ENCODE peak calls at places on chromosomes 4 and X, in ten cellular contexts. S is C1 segment of cervical spinal cord, Q is foreskin fibroblast, P is NCI-H1930, K is iPS DF 19.7, L is body of pancreas, A is KBM-7, Z is A549, R is Daoy, M is Right ventricle myocardium inferior. C is an unnamed sample.
A peak's percentile ranks its signal among the peaks of the same experiment; 100 is the strongest.

GRCh38 chr4:184282251-184282713 is 64.6 kb upstream of the ENPP6 start:
- DNase-seq in S (peak; percentile 26), Q (no peak), P (no peak), K (no peak), L (peak; percentile 28), A (no peak), Z (no peak), R (no peak), M (peak; percentile 55), C (no peak)

GRCh38 chr4:10809905-10810304 is 125.3 kb upstream of the CLNK start:
- DNase-seq in S (no peak), Q (no peak), P (no peak), K (no peak), L (no peak), A (no peak), Z (no peak), R (no peak), M (no peak), C (no peak)

GRCh38 chrX:114841051-114841450 is 176.4 kb downstream of the IL13RA2 start:
- DNase-seq in S (no peak), Q (peak; percentile 3), P (no peak), K (no peak), L (no peak), A (no peak), Z (no peak), R (no peak), M (no peak), C (no peak)

GRCh38 chr4:109998867-109999303 is 86.2 kb downstream of the EGF start:
- DNase-seq in S (no peak), Q (peak; percentile 74), P (peak; percentile 24), K (no peak), L (no peak), A (peak; percentile 71), Z (peak; percentile 62), R (peak; percentile 20), M (no peak), C (no peak)

GRCh38 chr4:30837131-30837539 is 117.0 kb downstream of the PCDH7 start:
- DNase-seq in S (no peak), Q (no peak), P (no peak), K (no peak), L (no peak), A (no peak), Z (no peak), R (no peak), M (no peak), C (no peak)

GRCh38 chr4:188117631-188118030 is 8.2 kb upstream of the TRIML2 start:
- DNase-seq in S (no peak), Q (no peak), P (no peak), K (no peak), L (no peak), A (no peak), Z (no peak), R (no peak), M (no peak), C (no peak)

GRCh38 chr4:67700119-67700873 is 659 bp downstream of the UBA6 start:
- DNase-seq in S (no peak), Q (no peak), P (no peak), K (no peak), L (no peak), A (no peak), Z (no peak), R (no peak), M (no peak), C (no peak)

GRCh38 chrX:55056820-55057690 is 17.8 kb upstream of the PAGE2B start:
- DNase-seq in S (no peak), Q (peak; percentile 8), P (no peak), K (no peak), L (no peak), A (peak; percentile 22), Z (no peak), R (peak; percentile 18), M (no peak), C (no peak)

GRCh38 chrX:15815779-15816452 is 25.6 kb downstream of the ZRSR2 start:
- DNase-seq in S (no peak), Q (peak; percentile 20), P (no peak), K (peak; percentile 23), L (peak; percentile 10), A (peak; percentile 80), Z (peak; percentile 44), R (no peak), M (no peak), C (no peak)

GRCh38 chr4:137125011-137125410 is 407.3 kb downstream of the PCDH18 start:
- DNase-seq in S (no peak), Q (peak; percentile 83), P (no peak), K (no peak), L (peak; percentile 10), A (no peak), Z (peak; percentile 39), R (peak; percentile 18), M (no peak), C (peak; percentile 13)

GRCh38 chrX:134813697-134814096 is 155.4 kb upstream of the PLAC1 start:
- DNase-seq in S (no peak), Q (peak; percentile 21), P (no peak), K (no peak), L (no peak), A (no peak), Z (no peak), R (no peak), M (no peak), C (no peak)

GRCh38 chr4:111849726-111850284 is 295.4 kb upstream of the FAM241A start:
- DNase-seq in S (no peak), Q (no peak), P (no peak), K (no peak), L (no peak), A (no peak), Z (no peak), R (no peak), M (no peak), C (no peak)

GRCh38 chrX:124862304-124862703 is 457.4 kb upstream of the TEX13C start:
- DNase-seq in S (no peak), Q (no peak), P (no peak), K (no peak), L (no peak), A (no peak), Z (no peak), R (no peak), M (no peak), C (no peak)

GRCh38 chr4:153002110-153002509 is 66.0 kb downstream of the FHDC1 start:
- DNase-seq in S (no peak), Q (no peak), P (no peak), K (no peak), L (no peak), A (no peak), Z (no peak), R (no peak), M (no peak), C (no peak)

GRCh38 chr4:180757927-180758326 is 1485.3 kb upstream of the TENM3 start:
- DNase-seq in S (no peak), Q (no peak), P (no peak), K (no peak), L (no peak), A (no peak), Z (no peak), R (no peak), M (no peak), C (no peak)

GRCh38 chr4:92172203-92172602 is 131.6 kb upstream of the GRID2 start:
- DNase-seq in S (no peak), Q (peak; percentile 1), P (no peak), K (no peak), L (no peak), A (no peak), Z (no peak), R (no peak), M (no peak), C (no peak)

GRCh38 chrX:109862386-109862910 is 129.4 kb upstream of the ACSL4 start:
- DNase-seq in S (no peak), Q (no peak), P (no peak), K (no peak), L (no peak), A (no peak), Z (no peak), R (no peak), M (no peak), C (peak; percentile 21)

GRCh38 chr4:123116412-123116811 is 194.0 kb upstream of the NUDT6 start:
- DNase-seq in S (no peak), Q (peak; percentile 15), P (no peak), K (no peak), L (no peak), A (no peak), Z (no peak), R (no peak), M (no peak), C (no peak)

GRCh38 chr4:105650190-105650589 is 58.3 kb downstream of the INTS12 start:
- DNase-seq in S (no peak), Q (no peak), P (no peak), K (no peak), L (no peak), A (no peak), Z (no peak), R (no peak), M (no peak), C (no peak)

GRCh38 chr4:13548059-13548983 is 4.0 kb upstream of the NKX3-2 start:
- DNase-seq in S (no peak), Q (peak; percentile 52), P (peak; percentile 26), K (no peak), L (no peak), A (no peak), Z (no peak), R (peak; percentile 30), M (no peak), C (peak; percentile 10)

GRCh38 chr4:75634281-75634680 is 4.0 kb upstream of the CDKL2 start:
- DNase-seq in S (no peak), Q (peak; percentile 45), P (no peak), K (no peak), L (no peak), A (no peak), Z (no peak), R (peak; percentile 16), M (no peak), C (peak; percentile 5)

GRCh38 chr4:2930135-2930805 is 32.9 kb downstream of the NOP14 start:
- DNase-seq in S (no peak), Q (no peak), P (no peak), K (no peak), L (no peak), A (no peak), Z (no peak), R (no peak), M (peak; percentile 54), C (no peak)

GRCh38 chr4:74268643-74269042 is 39.6 kb upstream of the EPGN start:
- DNase-seq in S (no peak), Q (no peak), P (no peak), K (no peak), L (no peak), A (no peak), Z (no peak), R (no peak), M (no peak), C (no peak)

GRCh38 chrX:44843318-44843702 is 511 bp upstream of the DUSP21 start:
- DNase-seq in S (no peak), Q (no peak), P (no peak), K (no peak), L (no peak), A (no peak), Z (no peak), R (peak; percentile 7), M (no peak), C (no peak)

C was measured in MG63.